ENCODE peak calls at places on chromosome 9, in eight cellular contexts. Z, V, S, U, J, L, E and W are unnamed samples.

GRCh38 chr9:22211588-22212360 is 202.7 kb upstream of the CDKN2B start:
- DNase-seq in Z (no peak), V (peak; percentile 94), S (peak; percentile 95), U (no peak), J (no peak), L (no peak), E (no peak), W (no peak)

GRCh38 chr9:120857481-120857880 is 14.8 kb upstream of the PSMD5 start:
- DNase-seq in Z (no peak), V (no peak), S (no peak), U (no peak), J (no peak), L (no peak), E (no peak), W (no peak)

GRCh38 chr9:116549061-116549664 is 137.9 kb upstream of the TRIM32 start:
- DNase-seq in Z (peak; percentile 62), V (peak; percentile 99), S (peak; percentile 93), U (peak; percentile 89), J (peak; percentile 55), L (peak; percentile 68), E (no peak), W (peak; percentile 76)

GRCh38 chr9:38434365-38434764 is 10.1 kb upstream of the IGFBPL1 start:
- DNase-seq in Z (peak; percentile 11), V (no peak), S (no peak), U (no peak), J (no peak), L (no peak), E (no peak), W (no peak)

GRCh38 chr9:131395027-131395744 is 1.3 kb downstream of the PRRC2B start:
- DNase-seq in Z (peak; percentile 68), V (no peak), S (peak; percentile 24), U (peak; percentile 70), J (no peak), L (peak; percentile 62), E (peak; percentile 79), W (peak; percentile 91)

GRCh38 chr9:127898433-127899199 is 787 bp downstream of the ST6GALNAC6 start:
- DNase-seq in Z (peak; percentile 45), V (peak; percentile 95), S (peak; percentile 74), U (peak; percentile 88), J (peak; percentile 39), L (no peak), E (no peak), W (peak; percentile 90)

GRCh38 chr9:128891354-128892222 is 9.7 kb downstream of the LRRC8A start:
- DNase-seq in Z (no peak), V (peak; percentile 51), S (no peak), U (no peak), J (no peak), L (no peak), E (no peak), W (no peak)

GRCh38 chr9:116574027-116574679 is 113.0 kb upstream of the TRIM32 start:
- DNase-seq in Z (peak; percentile 63), V (no peak), S (no peak), U (no peak), J (peak; percentile 84), L (peak; percentile 56), E (no peak), W (no peak)

GRCh38 chr9:96222132-96222531 is 79.8 kb downstream of the HSD17B3 start:
- DNase-seq in Z (no peak), V (peak; percentile 19), S (no peak), U (no peak), J (no peak), L (no peak), E (peak; percentile 37), W (no peak)

GRCh38 chr9:120152295-120152694 is 427.7 kb downstream of the CDK5RAP2 start:
- DNase-seq in Z (no peak), V (peak; percentile 11), S (no peak), U (no peak), J (no peak), L (no peak), E (no peak), W (no peak)

GRCh38 chr9:90009447-90009846 is 404.6 kb downstream of the GADD45G start:
- DNase-seq in Z (no peak), V (no peak), S (no peak), U (no peak), J (no peak), L (no peak), E (peak; percentile 36), W (no peak)

GRCh38 chr9:34089311-34089710 is 37.2 kb downstream of the DCAF12 start:
- DNase-seq in Z (no peak), V (peak; percentile 31), S (no peak), U (no peak), J (no peak), L (no peak), E (no peak), W (no peak)

GRCh38 chr9:79233542-79233941 is 338.2 kb upstream of the TLE4 start:
- DNase-seq in Z (no peak), V (peak; percentile 58), S (peak; percentile 24), U (no peak), J (no peak), L (no peak), E (peak; percentile 10), W (no peak)

GRCh38 chr9:126378761-126379160 is 52.1 kb downstream of the MVB12B start:
- DNase-seq in Z (peak; percentile 14), V (no peak), S (no peak), U (no peak), J (no peak), L (no peak), E (no peak), W (no peak)

GRCh38 chr9:81892440-81892839 is 35.8 kb upstream of the SPATA31D4 start:
- DNase-seq in Z (peak; percentile 25), V (no peak), S (no peak), U (no peak), J (no peak), L (no peak), E (no peak), W (no peak)

GRCh38 chr9:78122631-78123030 is 91.0 kb upstream of the GNAQ start:
- DNase-seq in Z (no peak), V (peak; percentile 40), S (no peak), U (no peak), J (no peak), L (no peak), E (no peak), W (no peak)

GRCh38 chr9:88075966-88076285 is 62.3 kb downstream of the SPATA31C2 start:
- DNase-seq in Z (no peak), V (no peak), S (no peak), U (no peak), J (no peak), L (no peak), E (no peak), W (no peak)

GRCh38 chr9:4327504-4328191 is 27.8 kb upstream of the GLIS3 start:
- DNase-seq in Z (no peak), V (peak; percentile 95), S (peak; percentile 18), U (no peak), J (no peak), L (no peak), E (no peak), W (no peak)
- TF ChIP-seq CTCF in Z (no peak), V (peak; percentile 34), S (peak; percentile 60), U (peak; percentile 15), J (no peak), L (no peak), E (no peak), W (no peak)

GRCh38 chr9:123959787-123960186 is 29.9 kb upstream of the DENND1A start:
- DNase-seq in Z (no peak), V (peak; percentile 27), S (no peak), U (no peak), J (no peak), L (no peak), E (no peak), W (no peak)

GRCh38 chr9:123957168-123957721 is 27.3 kb upstream of the DENND1A start:
- DNase-seq in Z (no peak), V (peak; percentile 35), S (no peak), U (no peak), J (peak; percentile 16), L (no peak), E (no peak), W (no peak)

GRCh38 chr9:123957731-123958130 is 27.8 kb upstream of the DENND1A start:
- DNase-seq in Z (no peak), V (peak; percentile 58), S (no peak), U (no peak), J (no peak), L (no peak), E (no peak), W (no peak)

GRCh38 chr9:123960965-123961364 is 31.0 kb upstream of the DENND1A start:
- DNase-seq in Z (no peak), V (no peak), S (no peak), U (no peak), J (no peak), L (no peak), E (no peak), W (no peak)

GRCh38 chr9:123960366-123960765 is 30.4 kb upstream of the DENND1A start:
- DNase-seq in Z (no peak), V (no peak), S (no peak), U (no peak), J (no peak), L (no peak), E (peak; percentile 30), W (no peak)
- TF ChIP-seq CTCF in Z (no peak), V (peak; percentile 12), S (peak; percentile 41), U (no peak), J (no peak), L (no peak), E (no peak), W (no peak)

DNA sequence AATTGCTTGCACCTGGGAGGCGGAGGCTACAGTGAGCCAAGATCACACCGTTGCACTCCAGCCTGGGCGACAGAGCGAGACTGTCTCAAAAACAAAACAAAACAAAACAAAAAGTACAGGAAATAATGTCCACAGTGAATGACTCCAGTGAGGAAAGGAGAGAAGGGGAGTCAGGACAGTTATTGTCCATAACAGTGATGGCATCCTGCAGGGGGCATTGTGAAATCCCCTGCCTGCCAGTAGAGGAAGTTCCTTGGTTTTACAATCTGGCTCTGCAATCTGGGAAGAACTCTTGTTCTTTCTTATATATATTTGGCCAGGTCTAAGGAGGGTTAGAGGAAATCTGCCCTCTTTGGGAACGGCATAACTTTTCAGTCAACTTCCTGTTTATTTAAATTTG is 8.2 kb downstream of the SH3GL2 start:
- DNase-seq in Z (no peak), V (no peak), S (no peak), U (no peak), J (no peak), L (no peak), E (no peak), W (no peak)
- TF ChIP-seq CTCF in Z (no peak), V (no peak), S (peak; percentile 8), U (no peak), J (no peak), L (no peak), E (no peak), W (no peak)

DNA sequence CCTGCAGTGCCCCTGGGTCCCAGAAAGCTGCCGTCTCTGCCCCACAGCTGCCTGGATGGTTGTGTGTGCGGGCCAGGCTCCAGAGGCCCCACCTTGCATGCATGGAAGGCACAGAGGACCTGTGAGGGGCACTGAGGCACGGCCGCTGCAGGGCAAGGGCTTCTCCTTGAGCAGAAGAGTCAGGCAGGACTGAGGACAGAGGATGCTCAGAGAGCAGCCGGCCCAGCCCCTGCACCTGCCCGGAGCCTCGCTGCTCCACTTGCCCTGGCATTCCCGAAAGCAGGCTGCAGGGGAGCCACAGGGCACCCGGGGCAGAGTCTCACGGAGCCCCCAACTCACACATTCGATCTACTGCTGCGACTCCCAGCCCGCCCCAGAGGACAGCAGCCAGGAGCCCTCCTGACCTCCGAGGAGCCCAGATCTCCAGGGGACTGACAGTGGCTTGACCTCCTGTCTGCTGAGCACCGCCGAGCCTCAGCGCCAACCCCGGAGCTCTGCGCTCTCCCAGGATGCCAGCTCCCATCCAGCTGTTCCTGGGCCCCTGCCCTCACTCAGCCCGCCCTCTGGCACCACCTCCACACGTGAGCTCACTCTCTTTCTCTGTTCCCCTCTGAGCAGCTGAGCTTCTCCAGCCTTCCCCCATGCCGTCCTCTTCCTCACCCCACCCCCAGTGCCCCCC is 94.9 kb downstream of the KCNT1 start:
- DNase-seq in Z (no peak), V (no peak), S (no peak), U (no peak), J (no peak), L (no peak), E (no peak), W (no peak)
- TF ChIP-seq CTCF in Z (no peak), V (no peak), S (no peak), U (no peak), J (no peak), L (no peak), E (no peak), W (no peak)